ENCODE peak calls at places on chromosomes 11 and 22, in four cellular contexts. R is uterus; S is endodermal cell; N is CD4-positive, alpha-beta T cell. Q is an unnamed sample. For H3K9me3, the result is how much of the 10 kb centered on the place peaks cover.

GRCh38 chr11:23124249-23124648 is 264.0 kb upstream of the CCDC179 start:
- DNase-seq in R (no peak), N (no peak), S (no peak), Q (no peak)

GRCh38 chr22:38074181-38075104 is 9.5 kb downstream of the SLC16A8 start:
- DNase-seq in R (no peak), S (peak), N (no peak), Q (no peak)

GRCh38 chr11:86790867-86791849 is 9.2 kb upstream of the PRSS23 start:
- DNase-seq in R (no peak), N (no peak), S (no peak), Q (no peak)

GRCh38 chr11:842370-843002 is at the start of the genes POLR2L and TSPAN4:
- DNase-seq in N (peak), S (peak), R (peak), Q (peak)

GRCh38 chr11:74696932-74697687 is 34.1 kb downstream of the CHRDL2 start:
- DNase-seq in N (no peak), R (peak), S (peak), Q (peak)

GRCh38 chr11:103920449-103920848 is 116.0 kb upstream of the DDI1 start:
- DNase-seq in N (no peak), R (no peak), S (no peak), Q (no peak)

GRCh38 chr11:107606122-107606521 is 15.2 kb downstream of the ELMOD1 start:
- DNase-seq in R (no peak), N (no peak), S (peak), Q (no peak)

GRCh38 chr22:27573992-27574391 is 227.6 kb downstream of the MN1 start:
- DNase-seq in R (no peak), N (no peak), S (no peak), Q (no peak)

GRCh38 chr11:28072321-28072720 is 35.6 kb downstream of the KIF18A start:
- DNase-seq in N (no peak), R (no peak), S (no peak), Q (peak)

GRCh38 chr11:5234390-5234834 is at the start of gene HBD:
- DNase-seq in R (no peak), S (no peak), N (no peak), Q (peak)

GRCh38 chr11:61890536-61891330 is 612 bp downstream of the FADS3 start:
- DNase-seq in S (peak), R (peak), N (peak), Q (peak)

GRCh38 chr11:97610854-97611253 is 1221.0 kb downstream of the JRKL start:
- DNase-seq in S (no peak), R (no peak), N (no peak), Q (no peak)

GRCh38 chr11:47550288-47551052 is 2.5 kb downstream of the CELF1 start:
- DNase-seq in R (no peak), S (no peak), N (no peak), Q (no peak)

GRCh38 chr11:113725411-113725810 is 19.3 kb upstream of the TMPRSS5 start:
- DNase-seq in N (no peak), R (no peak), S (no peak), Q (no peak)

DNA sequence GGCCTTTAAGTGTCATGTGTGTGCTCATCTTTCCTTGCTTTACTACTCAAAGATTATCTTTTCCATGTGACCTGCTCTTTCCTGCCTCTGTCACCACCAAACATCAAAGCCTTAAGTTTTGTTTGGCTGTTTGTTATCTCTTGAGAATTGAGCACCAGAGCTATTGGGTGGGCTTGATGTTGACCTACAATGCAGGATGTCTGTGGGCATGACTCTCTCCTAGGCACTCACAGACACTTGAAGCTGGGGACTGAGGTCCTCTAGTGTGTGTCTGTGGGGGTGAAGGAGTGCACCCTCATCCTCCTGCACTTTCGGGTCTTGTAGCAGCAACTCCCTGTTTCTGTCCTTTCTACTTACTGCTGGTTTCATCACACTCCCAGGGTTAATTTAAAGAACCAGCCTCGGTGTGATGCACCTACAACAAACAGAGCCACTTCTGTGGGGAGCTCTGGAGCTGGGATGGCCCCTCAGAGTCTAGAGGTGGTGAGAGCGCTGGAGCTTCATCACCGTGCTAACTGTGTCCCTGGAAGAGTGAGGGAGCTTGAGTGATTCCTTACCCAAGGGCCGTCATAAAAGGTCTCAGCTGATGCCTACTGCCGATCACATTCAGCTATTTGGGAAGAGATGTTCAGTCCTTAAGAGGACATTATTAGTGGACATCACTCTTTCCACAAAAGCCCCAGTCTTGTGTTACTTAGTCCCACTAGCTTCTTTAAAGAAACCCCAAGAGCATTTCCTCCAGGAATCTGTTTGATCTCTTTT is 56.3 kb downstream of the LRRC74B start:
- DNase-seq in N (no peak), R (no peak), S (no peak), Q (no peak)
- H3K9me3 ChIP-seq in N (under half), R (under half), S (under half), Q (under half)

GRCh38 chr11:133950874-133951483 is 5.8 kb downstream of the IGSF9B start:
- DNase-seq in R (no peak), N (no peak), S (peak), Q (no peak)

GRCh38 chr11:133953571-133953970 is 3.2 kb downstream of the IGSF9B start:
- DNase-seq in R (no peak), S (no peak), N (no peak), Q (no peak)

GRCh38 chr11:133952199-133953190 is 4.3 kb downstream of the IGSF9B start:
- DNase-seq in N (no peak), R (no peak), S (no peak), Q (no peak)

GRCh38 chr11:133953999-133954398 is 2.8 kb downstream of the IGSF9B start:
- DNase-seq in N (no peak), S (no peak), R (no peak), Q (no peak)

DNA sequence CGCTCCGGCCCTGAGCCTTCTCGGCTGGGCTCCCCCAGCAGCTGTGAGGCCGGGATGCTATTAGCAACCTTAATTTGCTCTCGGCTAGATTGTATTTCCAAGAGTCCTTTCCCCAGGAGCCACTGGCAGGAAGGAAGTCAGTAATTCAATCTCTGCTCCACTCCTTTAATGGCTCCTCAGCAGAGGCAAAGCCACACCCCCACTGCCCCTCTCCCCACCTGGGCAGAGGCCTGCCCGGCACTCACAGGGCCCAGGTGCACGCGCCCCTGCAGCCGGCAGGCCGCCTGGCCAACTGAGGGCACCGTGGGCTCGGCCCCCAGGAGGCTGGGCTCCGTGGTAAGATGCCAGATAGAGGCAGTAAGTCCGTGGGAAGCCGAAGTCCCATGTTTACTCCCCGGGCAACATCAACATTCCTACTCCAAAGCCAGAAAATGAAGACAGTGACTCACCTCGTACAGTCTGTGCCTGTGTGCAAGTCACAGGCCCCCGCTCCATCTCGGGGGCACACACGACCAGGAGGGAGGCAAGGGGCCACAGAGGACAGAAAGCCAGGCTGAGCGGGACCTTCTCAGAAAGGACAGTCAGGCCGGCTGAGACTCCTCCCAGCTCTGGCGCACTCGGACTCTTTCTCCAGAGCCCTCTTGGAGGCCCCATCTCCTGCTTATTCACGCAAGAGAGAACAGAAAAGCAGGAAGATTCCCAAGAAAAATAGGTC is 5.1 kb downstream of the IGSF9B start:
- DNase-seq in R (no peak), S (peak), N (no peak), Q (peak)
- TF ChIP-seq CTCF in R (no peak), S (no peak), N (no peak), Q (no peak)

GRCh38 chr11:7637447-7638157 is 35.7 kb downstream of the CYB5R2 start:
- DNase-seq in R (peak), N (no peak), S (no peak), Q (peak)

GRCh38 chr11:7638710-7639642 is 34.3 kb downstream of the CYB5R2 start:
- DNase-seq in R (peak), S (no peak), N (no peak), Q (no peak)

GRCh38 chr11:7640826-7641225 is 32.5 kb downstream of the CYB5R2 start:
- DNase-seq in N (no peak), S (no peak), R (no peak), Q (no peak)

GRCh38 chr11:7642747-7643146 is 30.6 kb downstream of the CYB5R2 start:
- DNase-seq in S (no peak), R (no peak), N (no peak), Q (no peak)

GRCh38 chr11:7639643-7640025 is 33.7 kb downstream of the CYB5R2 start:
- DNase-seq in S (peak), N (no peak), R (no peak), Q (no peak)
- H3K27ac ChIP-seq in S (no peak), N (no peak), R (peak), Q (no peak)

GRCh38 chr11:2647167-2647566 is 52.6 kb downstream of the KCNQ1OT1 start:
- DNase-seq in N (no peak), R (no peak), S (no peak), Q (no peak)

GRCh38 chr11:2649400-2649799 is 50.4 kb downstream of the KCNQ1OT1 start:
- DNase-seq in S (no peak), N (no peak), R (no peak), Q (no peak)

GRCh38 chr11:2649848-2650247 is 49.9 kb downstream of the KCNQ1OT1 start:
- DNase-seq in R (no peak), N (no peak), S (no peak), Q (no peak)

GRCh38 chr11:2645779-2646118 is 54.0 kb downstream of the KCNQ1OT1 start:
- DNase-seq in N (no peak), R (no peak), S (no peak), Q (no peak)

DNA sequence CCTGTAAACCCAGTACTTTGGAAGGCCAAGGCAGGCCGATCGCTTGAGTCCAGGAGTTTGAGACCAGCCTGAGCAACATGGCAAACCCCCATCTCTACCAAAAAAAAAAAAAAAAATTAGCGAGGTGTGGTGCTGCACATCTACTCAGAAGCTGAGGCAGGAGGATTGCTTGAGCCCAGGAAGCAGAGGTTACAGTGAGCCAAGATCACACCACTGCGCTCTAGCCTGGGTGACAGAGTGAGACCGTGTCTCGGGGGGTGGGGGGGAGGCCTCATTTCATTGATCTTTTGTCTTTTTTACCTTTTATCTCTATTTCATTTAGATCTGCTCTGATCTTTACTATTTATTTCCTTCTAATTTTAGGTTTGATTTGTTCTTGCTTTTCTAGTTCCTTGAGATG is 51.8 kb downstream of the KCNQ1OT1 start:
- DNase-seq in S (no peak), R (no peak), N (no peak), Q (no peak)
- H3K9me3 ChIP-seq in S (half or more), R (half or more), N (half or more), Q (under half)

GRCh38 chr22:23896523-23897186 is 2.5 kb downstream of the MIF start:
- DNase-seq in N (no peak), S (no peak), R (no peak), Q (no peak)
- TF ChIP-seq CTCF in N (no peak), S (no peak), R (no peak), Q (no peak)

GRCh38 chr11:78467370-78467769 is 49.8 kb upstream of the GAB2 start:
- DNase-seq in R (no peak), S (no peak), N (no peak), Q (no peak)

GRCh38 chr11:78460468-78460867 is 42.8 kb upstream of the GAB2 start:
- DNase-seq in S (no peak), N (no peak), R (no peak), Q (no peak)

GRCh38 chr11:78469905-78470304 is 52.3 kb upstream of the GAB2 start:
- DNase-seq in S (no peak), R (no peak), N (no peak), Q (peak)

GRCh38 chr11:78470861-78471442 is 53.3 kb upstream of the GAB2 start:
- DNase-seq in R (no peak), S (no peak), N (no peak), Q (no peak)

GRCh38 chr11:78465169-78465942 is 47.7 kb upstream of the GAB2 start:
- DNase-seq in R (no peak), N (no peak), S (no peak), Q (no peak)
- H3K27ac ChIP-seq in R (no peak), N (no peak), S (no peak), Q (no peak)

GRCh38 chr11:118921929-118922744 is 3.6 kb downstream of the BCL9L start:
- DNase-seq in S (peak), N (no peak), R (peak), Q (peak)
- H3K9me3 ChIP-seq in S (under half), N (under half), R (under half), Q (under half)

GRCh38 chr11:64241430-64242153 is 697 bp downstream of the FKBP2 start:
- DNase-seq in R (peak), S (peak), N (peak), Q (peak)
- TF ChIP-seq CTCF in R (peak), S (peak), N (no peak), Q (no peak)